ENCODE peak calls at places on chromosome 19, in eight cellular contexts. One of them, this sample, is unnamed.

GRCh38 chr19:48043675-48044258 is at the start of gene CABP5:
- DNase-seq in fibroblast of villous mesenchyme: no peak
- DNase-seq in coronary artery: no peak
- DNase-seq in dorsolateral prefrontal cortex: no peak
- DNase-seq in choroid plexus epithelial cell: no peak
- DNase-seq in sigmoid colon: no peak
- DNase-seq in brain microvascular endothelial cell: no peak
- DNase-seq in cardiac fibroblast: no peak
- DNase-seq in this sample: no peak

GRCh38 chr19:18999016-18999758 is 34.1 kb downstream of the SUGP2 start:
- DNase-seq in fibroblast of villous mesenchyme: peak; percentile 19
- DNase-seq in coronary artery: no peak
- DNase-seq in dorsolateral prefrontal cortex: peak; percentile 26
- DNase-seq in choroid plexus epithelial cell: peak; percentile 42
- DNase-seq in sigmoid colon: no peak
- DNase-seq in brain microvascular endothelial cell: no peak
- DNase-seq in cardiac fibroblast: peak; percentile 27
- DNase-seq in this sample: no peak

GRCh38 chr19:41702208-41702651 is 6.2 kb upstream of the CEACAM5 start:
- DNase-seq in fibroblast of villous mesenchyme: no peak
- DNase-seq in coronary artery: no peak
- DNase-seq in dorsolateral prefrontal cortex: no peak
- DNase-seq in choroid plexus epithelial cell: peak; percentile 28
- DNase-seq in sigmoid colon: no peak
- DNase-seq in brain microvascular endothelial cell: peak; percentile 11
- DNase-seq in cardiac fibroblast: peak; percentile 57
- DNase-seq in this sample: no peak

GRCh38 chr19:51651216-51651846 is 4.7 kb upstream of the SIGLEC14 start:
- DNase-seq in fibroblast of villous mesenchyme: no peak
- DNase-seq in coronary artery: no peak
- DNase-seq in dorsolateral prefrontal cortex: no peak
- DNase-seq in choroid plexus epithelial cell: no peak
- DNase-seq in sigmoid colon: no peak
- DNase-seq in brain microvascular endothelial cell: no peak
- DNase-seq in cardiac fibroblast: no peak
- DNase-seq in this sample: peak; percentile 29

GRCh38 chr19:485583-486236 is 10.6 kb upstream of the MADCAM1 start:
- DNase-seq in fibroblast of villous mesenchyme: peak; percentile 42
- DNase-seq in coronary artery: no peak
- DNase-seq in dorsolateral prefrontal cortex: peak; percentile 84
- DNase-seq in choroid plexus epithelial cell: peak; percentile 52
- DNase-seq in sigmoid colon: peak; percentile 94
- DNase-seq in brain microvascular endothelial cell: no peak
- DNase-seq in cardiac fibroblast: peak; percentile 67
- DNase-seq in this sample: no peak

GRCh38 chr19:7450243-7451223 is 38.3 kb downstream of the PEX11G start:
- DNase-seq in fibroblast of villous mesenchyme: peak; percentile 19
- DNase-seq in coronary artery: peak; percentile 84
- DNase-seq in dorsolateral prefrontal cortex: no peak
- DNase-seq in choroid plexus epithelial cell: peak; percentile 24
- DNase-seq in sigmoid colon: no peak
- DNase-seq in brain microvascular endothelial cell: no peak
- DNase-seq in cardiac fibroblast: peak; percentile 53
- DNase-seq in this sample: peak; percentile 43

GRCh38 chr19:11480927-11481776 is at the start of gene ELAVL3:
- DNase-seq in fibroblast of villous mesenchyme: no peak
- DNase-seq in coronary artery: no peak
- DNase-seq in dorsolateral prefrontal cortex: peak; percentile 72
- DNase-seq in choroid plexus epithelial cell: no peak
- DNase-seq in sigmoid colon: no peak
- DNase-seq in brain microvascular endothelial cell: no peak
- DNase-seq in cardiac fibroblast: no peak
- DNase-seq in this sample: no peak

GRCh38 chr19:8323781-8324185 is 2.5 kb downstream of the RPS28 start:
- DNase-seq in fibroblast of villous mesenchyme: no peak
- DNase-seq in coronary artery: no peak
- DNase-seq in dorsolateral prefrontal cortex: no peak
- DNase-seq in choroid plexus epithelial cell: no peak
- DNase-seq in sigmoid colon: no peak
- DNase-seq in brain microvascular endothelial cell: no peak
- DNase-seq in cardiac fibroblast: no peak
- DNase-seq in this sample: no peak

GRCh38 chr19:458091-459042 is 2.5 kb downstream of the SHC2 start:
- DNase-seq in fibroblast of villous mesenchyme: no peak
- DNase-seq in coronary artery: no peak
- DNase-seq in dorsolateral prefrontal cortex: no peak
- DNase-seq in choroid plexus epithelial cell: no peak
- DNase-seq in sigmoid colon: no peak
- DNase-seq in brain microvascular endothelial cell: no peak
- DNase-seq in cardiac fibroblast: no peak
- DNase-seq in this sample: no peak

GRCh38 chr19:55166530-55167268 is at the start of gene DNAAF3:
- DNase-seq in fibroblast of villous mesenchyme: peak; percentile 97
- DNase-seq in coronary artery: peak; percentile 87
- DNase-seq in dorsolateral prefrontal cortex: peak; percentile 76
- DNase-seq in choroid plexus epithelial cell: peak; percentile 99
- DNase-seq in sigmoid colon: peak; percentile 94
- DNase-seq in brain microvascular endothelial cell: peak; percentile 98
- DNase-seq in cardiac fibroblast: peak; percentile 98
- DNase-seq in this sample: peak; percentile 73

GRCh38 chr19:29442910-29443309 is 82.9 kb upstream of the VSTM2B start:
- DNase-seq in fibroblast of villous mesenchyme: no peak
- DNase-seq in coronary artery: no peak
- DNase-seq in dorsolateral prefrontal cortex: no peak
- DNase-seq in choroid plexus epithelial cell: no peak
- DNase-seq in sigmoid colon: no peak
- DNase-seq in brain microvascular endothelial cell: no peak
- DNase-seq in cardiac fibroblast: no peak
- DNase-seq in this sample: no peak

GRCh38 chr19:33715462-33715861 is 81.2 kb upstream of the KCTD15 start:
- DNase-seq in fibroblast of villous mesenchyme: no peak
- DNase-seq in coronary artery: no peak
- DNase-seq in dorsolateral prefrontal cortex: no peak
- DNase-seq in choroid plexus epithelial cell: no peak
- DNase-seq in sigmoid colon: peak; percentile 39
- DNase-seq in brain microvascular endothelial cell: no peak
- DNase-seq in cardiac fibroblast: no peak
- DNase-seq in this sample: no peak

GRCh38 chr19:16327501-16327900 is 2.9 kb downstream of the KLF2 start:
- DNase-seq in fibroblast of villous mesenchyme: no peak
- DNase-seq in coronary artery: no peak
- DNase-seq in dorsolateral prefrontal cortex: no peak
- DNase-seq in choroid plexus epithelial cell: no peak
- DNase-seq in sigmoid colon: no peak
- DNase-seq in brain microvascular endothelial cell: no peak
- DNase-seq in cardiac fibroblast: no peak
- DNase-seq in this sample: no peak
- H3K4me3 ChIP-seq in fibroblast of villous mesenchyme: no peak overlapping the region
- H3K4me3 ChIP-seq in coronary artery: peak overlapping the region; percentile 87
- H3K4me3 ChIP-seq in dorsolateral prefrontal cortex: peak overlapping the region; percentile 59
- H3K4me3 ChIP-seq in choroid plexus epithelial cell: peak overlapping the region; percentile 2
- H3K4me3 ChIP-seq in sigmoid colon: peak overlapping the region; percentile 58
- H3K4me3 ChIP-seq in brain microvascular endothelial cell: peak overlapping the region; percentile 12
- H3K4me3 ChIP-seq in cardiac fibroblast: peak overlapping the region; percentile 82
- H3K4me3 ChIP-seq in this sample: peak overlapping the region; percentile 36

GRCh38 chr19:36112678-36113077 is 1.7 kb downstream of the OVOL3 start:
- DNase-seq in fibroblast of villous mesenchyme: no peak
- DNase-seq in coronary artery: no peak
- DNase-seq in dorsolateral prefrontal cortex: no peak
- DNase-seq in choroid plexus epithelial cell: no peak
- DNase-seq in sigmoid colon: no peak
- DNase-seq in brain microvascular endothelial cell: no peak
- DNase-seq in cardiac fibroblast: no peak
- DNase-seq in this sample: no peak

GRCh38 chr19:36114763-36115452 is at the start of gene POLR2I:
- DNase-seq in fibroblast of villous mesenchyme: peak; percentile 100
- DNase-seq in coronary artery: peak; percentile 100
- DNase-seq in dorsolateral prefrontal cortex: peak; percentile 97
- DNase-seq in choroid plexus epithelial cell: peak; percentile 100
- DNase-seq in sigmoid colon: peak; percentile 100
- DNase-seq in brain microvascular endothelial cell: peak; percentile 100
- DNase-seq in cardiac fibroblast: peak; percentile 100
- DNase-seq in this sample: peak; percentile 99

GRCh38 chr19:36113895-36114762 is 546 bp downstream of the POLR2I start:
- DNase-seq in fibroblast of villous mesenchyme: peak; percentile 40
- DNase-seq in coronary artery: peak; percentile 77
- DNase-seq in dorsolateral prefrontal cortex: no peak
- DNase-seq in choroid plexus epithelial cell: peak; percentile 24
- DNase-seq in sigmoid colon: no peak
- DNase-seq in brain microvascular endothelial cell: peak; percentile 15
- DNase-seq in cardiac fibroblast: peak; percentile 35
- DNase-seq in this sample: no peak

GRCh38 chr19:36111200-36111539 is 227 bp downstream of the OVOL3 start:
- DNase-seq in fibroblast of villous mesenchyme: no peak
- DNase-seq in coronary artery: no peak
- DNase-seq in dorsolateral prefrontal cortex: no peak
- DNase-seq in choroid plexus epithelial cell: no peak
- DNase-seq in sigmoid colon: no peak
- DNase-seq in brain microvascular endothelial cell: no peak
- DNase-seq in cardiac fibroblast: no peak
- DNase-seq in this sample: no peak

GRCh38 chr19:36113425-36113824 is 1.2 kb downstream of the POLR2I start:
- DNase-seq in fibroblast of villous mesenchyme: no peak
- DNase-seq in coronary artery: no peak
- DNase-seq in dorsolateral prefrontal cortex: no peak
- DNase-seq in choroid plexus epithelial cell: no peak
- DNase-seq in sigmoid colon: no peak
- DNase-seq in brain microvascular endothelial cell: no peak
- DNase-seq in cardiac fibroblast: no peak
- DNase-seq in this sample: no peak
- H3K4me3 ChIP-seq in fibroblast of villous mesenchyme: peak overlapping the region; percentile 97
- H3K4me3 ChIP-seq in coronary artery: peak overlapping the region; percentile 85
- H3K4me3 ChIP-seq in dorsolateral prefrontal cortex: peak overlapping the region; percentile 81
- H3K4me3 ChIP-seq in choroid plexus epithelial cell: peak overlapping the region; percentile 82
- H3K4me3 ChIP-seq in sigmoid colon: no peak overlapping the region
- H3K4me3 ChIP-seq in brain microvascular endothelial cell: peak overlapping the region; percentile 80
- H3K4me3 ChIP-seq in cardiac fibroblast: peak overlapping the region; percentile 97
- H3K4me3 ChIP-seq in this sample: peak overlapping the region; percentile 69

DNA sequence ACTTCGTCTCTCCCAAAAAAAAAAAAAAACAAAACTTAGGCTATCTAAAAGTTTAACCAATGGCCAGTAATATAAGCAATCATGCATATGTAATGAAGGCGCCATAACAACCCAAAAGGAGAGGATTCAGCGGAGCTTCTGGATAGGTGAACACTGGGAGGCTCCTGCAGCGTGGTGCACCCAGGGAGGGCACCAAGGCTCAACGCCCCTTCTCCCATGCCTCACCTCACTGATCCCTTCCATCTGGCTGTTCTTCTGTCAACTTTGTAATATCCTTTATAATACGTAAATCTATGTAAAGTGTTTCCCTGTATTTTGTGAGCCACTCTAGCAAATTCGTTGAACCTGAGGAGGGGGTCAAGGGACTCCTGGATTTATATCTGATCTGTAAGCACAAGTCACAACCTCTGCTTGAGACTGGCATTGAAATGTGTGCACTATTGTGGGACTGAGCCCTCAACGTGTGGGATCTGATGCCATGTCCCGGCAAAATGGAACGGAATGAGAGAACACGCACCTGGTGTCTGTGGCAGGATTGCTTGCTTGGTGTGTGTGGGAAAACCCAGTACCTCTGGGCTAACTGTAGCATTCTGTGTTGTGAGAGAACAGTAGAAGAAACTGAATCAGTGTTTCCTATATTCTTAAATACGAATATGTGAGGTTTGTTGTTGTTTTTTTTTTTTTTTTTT is 520 bp upstream of the ZNF665 start:
- DNase-seq in fibroblast of villous mesenchyme: no peak
- DNase-seq in coronary artery: no peak
- DNase-seq in dorsolateral prefrontal cortex: no peak
- DNase-seq in choroid plexus epithelial cell: no peak
- DNase-seq in sigmoid colon: no peak
- DNase-seq in brain microvascular endothelial cell: no peak
- DNase-seq in cardiac fibroblast: no peak
- DNase-seq in this sample: no peak
- H3K4me3 ChIP-seq in fibroblast of villous mesenchyme: peak overlapping the region; percentile 82
- H3K4me3 ChIP-seq in coronary artery: peak overlapping the region; percentile 94
- H3K4me3 ChIP-seq in dorsolateral prefrontal cortex: peak overlapping the region; percentile 85
- H3K4me3 ChIP-seq in choroid plexus epithelial cell: peak overlapping the region; percentile 70
- H3K4me3 ChIP-seq in sigmoid colon: peak overlapping the region; percentile 54
- H3K4me3 ChIP-seq in brain microvascular endothelial cell: peak overlapping the region; percentile 21
- H3K4me3 ChIP-seq in cardiac fibroblast: peak overlapping the region; percentile 19
- H3K4me3 ChIP-seq in this sample: peak overlapping the region; percentile 22

GRCh38 chr19:15178629-15179308 is 22.0 kb downstream of the NOTCH3 start:
- DNase-seq in fibroblast of villous mesenchyme: no peak
- DNase-seq in coronary artery: no peak
- DNase-seq in dorsolateral prefrontal cortex: no peak
- DNase-seq in choroid plexus epithelial cell: no peak
- DNase-seq in sigmoid colon: no peak
- DNase-seq in brain microvascular endothelial cell: no peak
- DNase-seq in cardiac fibroblast: no peak
- DNase-seq in this sample: no peak

GRCh38 chr19:15180451-15181390 is 20.1 kb downstream of the NOTCH3 start:
- DNase-seq in fibroblast of villous mesenchyme: no peak
- DNase-seq in coronary artery: no peak
- DNase-seq in dorsolateral prefrontal cortex: no peak
- DNase-seq in choroid plexus epithelial cell: no peak
- DNase-seq in sigmoid colon: no peak
- DNase-seq in brain microvascular endothelial cell: no peak
- DNase-seq in cardiac fibroblast: no peak
- DNase-seq in this sample: no peak

GRCh38 chr19:15175609-15176008 is 25.2 kb downstream of the NOTCH3 start:
- DNase-seq in fibroblast of villous mesenchyme: no peak
- DNase-seq in coronary artery: no peak
- DNase-seq in dorsolateral prefrontal cortex: no peak
- DNase-seq in choroid plexus epithelial cell: no peak
- DNase-seq in sigmoid colon: no peak
- DNase-seq in brain microvascular endothelial cell: no peak
- DNase-seq in cardiac fibroblast: no peak
- DNase-seq in this sample: no peak

GRCh38 chr19:15173746-15174404 is 26.9 kb downstream of the NOTCH3 start:
- DNase-seq in fibroblast of villous mesenchyme: no peak
- DNase-seq in coronary artery: no peak
- DNase-seq in dorsolateral prefrontal cortex: no peak
- DNase-seq in choroid plexus epithelial cell: peak; percentile 37
- DNase-seq in sigmoid colon: no peak
- DNase-seq in brain microvascular endothelial cell: no peak
- DNase-seq in cardiac fibroblast: peak; percentile 38
- DNase-seq in this sample: no peak

DNA sequence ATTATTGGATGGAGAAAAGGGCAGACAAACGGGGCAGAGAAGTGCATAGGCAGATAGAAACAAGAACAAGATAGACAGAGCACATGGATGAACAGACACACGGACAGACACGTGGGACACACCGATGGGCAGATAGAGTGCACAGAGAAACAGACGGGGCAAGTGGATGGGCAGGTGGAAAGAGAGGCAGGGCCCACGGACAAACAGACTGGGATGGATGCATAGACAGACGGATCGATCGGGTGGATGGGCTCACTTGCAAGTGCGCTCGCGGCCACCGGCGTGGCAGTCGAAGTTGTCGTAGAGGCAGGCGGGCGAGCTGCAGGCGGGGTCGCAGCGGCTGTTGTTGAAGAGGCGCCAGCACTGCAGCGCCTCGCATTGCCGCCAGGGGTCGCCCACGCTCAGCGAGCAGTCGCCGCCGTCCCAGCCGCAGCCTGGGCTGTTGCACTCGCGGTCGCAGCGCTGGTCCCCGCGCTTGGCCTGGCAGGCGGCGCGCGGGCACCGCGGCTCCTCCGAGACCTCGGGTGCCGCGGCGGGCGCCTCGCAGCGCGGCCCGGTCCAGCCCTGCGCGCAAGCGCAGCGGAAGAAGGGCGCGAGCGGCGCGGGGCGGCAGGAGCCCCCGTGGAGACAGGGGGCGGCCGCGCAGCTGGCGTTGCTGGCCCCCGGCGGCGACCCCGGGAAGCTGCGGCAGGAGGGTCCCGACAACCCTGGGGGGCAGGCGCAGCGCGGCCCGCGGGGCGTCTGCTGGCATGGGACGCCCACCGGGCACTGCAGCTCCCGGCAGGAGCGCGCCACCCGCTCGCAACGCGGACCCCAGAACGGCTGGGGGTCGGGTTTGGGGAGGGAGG is 23.3 kb downstream of the NOTCH3 start:
- DNase-seq in fibroblast of villous mesenchyme: peak; percentile 73
- DNase-seq in coronary artery: no peak
- DNase-seq in dorsolateral prefrontal cortex: peak; percentile 78
- DNase-seq in choroid plexus epithelial cell: peak; percentile 70
- DNase-seq in sigmoid colon: peak; percentile 86
- DNase-seq in brain microvascular endothelial cell: peak; percentile 48
- DNase-seq in cardiac fibroblast: peak; percentile 71
- DNase-seq in this sample: no peak
- H3K4me3 ChIP-seq in fibroblast of villous mesenchyme: no peak overlapping the region
- H3K4me3 ChIP-seq in coronary artery: peak overlapping the region; percentile 60
- H3K4me3 ChIP-seq in dorsolateral prefrontal cortex: peak overlapping the region; percentile 43
- H3K4me3 ChIP-seq in choroid plexus epithelial cell: peak overlapping the region; percentile 28
- H3K4me3 ChIP-seq in sigmoid colon: no peak overlapping the region
- H3K4me3 ChIP-seq in brain microvascular endothelial cell: peak overlapping the region; percentile 17
- H3K4me3 ChIP-seq in cardiac fibroblast: no peak overlapping the region
- H3K4me3 ChIP-seq in this sample: no peak overlapping the region